ENCODE peak calls at places on chromosome 1, in ten cellular contexts. M, Z, S, V, N, D, A, C, T and O are unnamed samples.

GRCh38 chr1:185157599-185158469 is 867 bp downstream of the SWT1 start:
- DNase-seq in A (no peak), M (peak; percentile 30), C (peak; percentile 25), Z (peak; percentile 18), S (no peak), V (peak; percentile 9), T (no peak), D (no peak), N (no peak), O (no peak)

GRCh38 chr1:228456252-228457016 is 30.7 kb upstream of the RNF187 start:
- DNase-seq in V (no peak), T (no peak), C (no peak), Z (no peak), A (no peak), N (no peak), D (no peak), M (no peak), S (no peak), O (no peak)

GRCh38 chr1:218297867-218298266 is 12.8 kb downstream of the RRP15 start:
- DNase-seq in S (no peak), Z (peak; percentile 37), C (no peak), V (peak; percentile 44), A (no peak), D (no peak), T (no peak), N (no peak), M (no peak), O (no peak)

GRCh38 chr1:115364776-115365155 is 26.7 kb upstream of the NGF start:
- DNase-seq in A (no peak), C (no peak), Z (no peak), S (no peak), N (no peak), D (no peak), V (no peak), T (no peak), M (no peak), O (no peak)

GRCh38 chr1:97174039-97174704 is 452.6 kb downstream of the PTBP2 start:
- DNase-seq in V (no peak), C (no peak), T (no peak), N (no peak), M (no peak), Z (no peak), A (no peak), S (peak; percentile 67), D (no peak), O (peak; percentile 54)

GRCh38 chr1:114345930-114346479 is 165.0 kb downstream of the TRIM33 start:
- DNase-seq in N (peak; percentile 13), V (peak; percentile 9), T (no peak), C (peak; percentile 24), M (peak; percentile 17), Z (peak; percentile 15), A (peak; percentile 61), S (peak; percentile 21), D (no peak), O (no peak)

GRCh38 chr1:77281491-77282186 is at the start of gene AK5:
- DNase-seq in C (peak; percentile 19), Z (peak; percentile 38), M (peak; percentile 39), N (peak; percentile 10), A (peak; percentile 52), D (no peak), T (no peak), S (peak; percentile 61), V (peak; percentile 50), O (no peak)

GRCh38 chr1:203338335-203339036 is 12.4 kb downstream of the FMOD start:
- DNase-seq in M (peak; percentile 65), D (no peak), T (peak; percentile 69), V (peak; percentile 76), S (peak; percentile 66), Z (peak; percentile 79), A (no peak), N (peak; percentile 79), C (peak; percentile 73), O (no peak)

GRCh38 chr1:227958617-227959324 is 11.0 kb upstream of the WNT9A start:
- DNase-seq in S (no peak), T (no peak), A (no peak), Z (no peak), D (no peak), M (no peak), C (no peak), V (no peak), N (no peak), O (no peak)

GRCh38 chr1:79849388-79849787 is 842.9 kb upstream of the ADGRL4 start:
- DNase-seq in S (no peak), V (no peak), Z (no peak), C (no peak), M (no peak), A (no peak), D (no peak), N (no peak), T (no peak), O (no peak)

GRCh38 chr1:79847715-79848114 is 841.2 kb upstream of the ADGRL4 start:
- DNase-seq in A (no peak), C (no peak), Z (no peak), M (no peak), T (no peak), V (peak; percentile 15), S (no peak), N (no peak), D (no peak), O (no peak)

GRCh38 chr1:79848316-79848715 is 841.8 kb upstream of the ADGRL4 start:
- DNase-seq in V (no peak), T (no peak), D (no peak), Z (no peak), S (no peak), M (no peak), N (no peak), C (no peak), A (no peak), O (no peak)

DNA sequence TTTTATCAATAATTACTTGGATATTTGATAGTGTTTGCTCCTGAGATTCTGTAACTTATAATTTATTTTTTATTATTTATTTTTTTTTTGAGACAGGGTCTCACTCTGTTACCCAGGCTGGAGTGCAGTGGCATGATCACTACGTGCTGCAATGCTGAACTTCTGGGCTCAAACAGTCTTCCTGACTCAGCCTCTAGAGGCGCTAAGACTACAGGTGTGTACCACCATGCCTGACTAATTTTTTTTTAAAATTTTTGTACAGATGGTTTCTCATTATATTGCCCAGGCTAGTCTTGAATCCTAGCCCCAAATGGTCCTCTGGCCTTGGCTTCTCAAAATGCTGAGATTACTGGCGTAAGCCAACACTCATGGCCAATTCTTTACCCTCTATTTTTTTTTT is 845.5 kb upstream of the ADGRL4 start:
- DNase-seq in M (no peak), D (no peak), C (no peak), S (no peak), A (no peak), N (no peak), Z (no peak), T (no peak), V (no peak), O (no peak)
- TF ChIP-seq CTCF in M (peak; percentile 1), D (no peak), C (no peak), S (peak; percentile 15), A (no peak), N (no peak), Z (peak; percentile 42), T (no peak), V (peak; percentile 10), O (peak; percentile 45)

GRCh38 chr1:183821309-183822080 is 16.6 kb downstream of the RGL1 start:
- DNase-seq in T (no peak), C (no peak), V (peak; percentile 55), M (peak; percentile 71), D (no peak), S (no peak), N (no peak), A (no peak), Z (no peak), O (no peak)

GRCh38 chr1:183822081-183822611 is 17.2 kb downstream of the RGL1 start:
- DNase-seq in T (no peak), C (no peak), Z (peak; percentile 35), N (no peak), D (no peak), V (peak; percentile 56), S (no peak), A (no peak), M (peak; percentile 80), O (no peak)

GRCh38 chr1:183827801-183828200 is 22.9 kb downstream of the RGL1 start:
- DNase-seq in M (no peak), A (no peak), S (no peak), Z (no peak), V (no peak), T (no peak), C (no peak), D (no peak), N (no peak), O (no peak)

DNA sequence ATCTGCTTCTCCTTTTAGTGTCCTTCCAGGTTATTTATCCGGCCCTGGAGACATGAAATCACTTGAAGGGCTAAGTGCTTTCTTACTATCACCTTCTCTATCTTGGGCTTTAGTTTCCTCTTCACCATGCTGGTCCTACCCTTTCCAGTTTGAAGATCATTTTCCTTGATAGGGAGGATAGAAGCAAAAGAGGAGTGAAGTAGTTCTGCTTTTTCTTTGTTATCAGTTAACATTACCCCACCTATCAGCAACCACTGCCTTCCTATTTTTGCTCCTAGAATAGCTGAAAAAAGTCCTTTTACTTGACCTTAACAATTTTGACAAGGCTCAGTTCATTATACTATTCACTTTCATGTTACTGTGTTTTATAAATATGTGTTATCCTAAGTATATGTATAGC is 19.4 kb downstream of the RGL1 start:
- DNase-seq in N (no peak), S (no peak), Z (no peak), A (no peak), V (no peak), M (no peak), D (no peak), C (no peak), T (no peak), O (no peak)
- H3K4me3 ChIP-seq in N (no peak overlapping the region), S (no peak overlapping the region), Z (no peak overlapping the region), A (no peak overlapping the region), V (no peak overlapping the region), M (no peak overlapping the region), D (no peak overlapping the region), C (no peak overlapping the region), T (no peak overlapping the region), O (no peak overlapping the region)

GRCh38 chr1:168583571-168583970 is 7.2 kb downstream of the XCL1 start:
- DNase-seq in S (no peak), T (no peak), M (no peak), V (no peak), A (no peak), Z (no peak), N (no peak), D (no peak), C (no peak), O (no peak)
- TF ChIP-seq CTCF in S (no peak), T (no peak), M (no peak), V (no peak), A (no peak), Z (no peak), N (no peak), D (no peak), C (no peak), O (no peak)

GRCh38 chr1:15678578-15678977 is 5.5 kb upstream of the PLEKHM2 start:
- DNase-seq in T (no peak), V (peak; percentile 93), S (no peak), Z (peak; percentile 90), D (peak; percentile 39), A (no peak), M (peak; percentile 73), C (no peak), N (peak; percentile 7), O (no peak)
- H3K4me3 ChIP-seq in T (no peak overlapping the region), V (no peak overlapping the region), S (no peak overlapping the region), Z (no peak overlapping the region), D (no peak overlapping the region), A (no peak overlapping the region), M (no peak overlapping the region), C (no peak overlapping the region), N (no peak overlapping the region), O (no peak overlapping the region)